ENCODE peak calls at places on chromosomes 5 and 9, in five cellular contexts. Y is GF-D8; G is RWPE1; C is CD8-positive, alpha-beta T cell; T is cerebellar cortex. S is an unnamed sample.

GRCh38 chr9:78566948-78567675 is 270.2 kb downstream of the PSAT1 start:
- DNase-seq in Y (no peak), G (peak; percentile 23), C (no peak), T (no peak), S (no peak)

GRCh38 chr5:54742417-54742889 is 224.9 kb downstream of the SNX18 start:
- DNase-seq in Y (no peak), G (peak; percentile 96), C (no peak), T (no peak), S (no peak)

GRCh38 chr5:119435436-119436132 is 16.7 kb upstream of the HSD17B4 start:
- DNase-seq in Y (peak; percentile 34), G (no peak), C (peak; percentile 50), T (peak; percentile 19), S (peak; percentile 26)

GRCh38 chr9:34592895-34593601 is 3.5 kb upstream of the CNTFR start:
- DNase-seq in Y (no peak), G (no peak), C (no peak), T (peak; percentile 62), S (no peak)

GRCh38 chr9:116318463-116319271 is 165.1 kb downstream of the PAPPA start:
- DNase-seq in Y (no peak), G (no peak), C (no peak), T (no peak), S (no peak)

GRCh38 chr5:81286059-81286617 is 15.2 kb upstream of the ZCCHC9 start:
- DNase-seq in Y (no peak), G (no peak), C (no peak), T (no peak), S (no peak)

GRCh38 chr5:95958308-95959014 is 3.2 kb downstream of the ELL2 start:
- DNase-seq in Y (no peak), G (peak; percentile 73), C (no peak), T (no peak), S (no peak)

GRCh38 chr9:106874657-106875056 is 11.7 kb downstream of the ZNF462 start:
- DNase-seq in Y (no peak), G (no peak), C (no peak), T (no peak), S (no peak)

GRCh38 chr9:99807276-99807852 is 14.3 kb upstream of the NR4A3 start:
- DNase-seq in Y (peak; percentile 12), G (peak; percentile 94), C (no peak), T (peak; percentile 65), S (peak; percentile 52)

GRCh38 chr9:98081477-98082219 is 25.1 kb downstream of the NANS start:
- DNase-seq in Y (no peak), G (peak; percentile 85), C (no peak), T (no peak), S (no peak)

GRCh38 chr9:76200315-76200714 is 193.9 kb downstream of the RFK start:
- DNase-seq in Y (no peak), G (no peak), C (no peak), T (no peak), S (no peak)

GRCh38 chr5:133244242-133244641 is 192.4 kb downstream of the HSPA4 start:
- DNase-seq in Y (no peak), G (no peak), C (no peak), T (no peak), S (peak; percentile 59)

GRCh38 chr9:135010921-135011320 is 76.5 kb upstream of the OLFM1 start:
- DNase-seq in Y (no peak), G (no peak), C (no peak), T (no peak), S (no peak)

GRCh38 chr9:706606-707451 is 134.7 kb upstream of the DMRT1 start:
- DNase-seq in Y (peak; percentile 28), G (no peak), C (no peak), T (peak; percentile 79), S (peak; percentile 36)

GRCh38 chr9:110807956-110808598 is 139.5 kb downstream of the MUSK start:
- DNase-seq in Y (no peak), G (no peak), C (no peak), T (no peak), S (peak; percentile 35)

GRCh38 chr9:94717656-94718225 is 8.8 kb upstream of the AOPEP start:
- DNase-seq in Y (peak; percentile 24), G (no peak), C (no peak), T (no peak), S (no peak)

GRCh38 chr9:109910616-109911568 is 130.9 kb downstream of the PALM2AKAP2 start:
- DNase-seq in Y (no peak), G (peak; percentile 69), C (no peak), T (no peak), S (no peak)

GRCh38 chr5:150649828-150650712 is 9.6 kb downstream of the SYNPO start:
- DNase-seq in Y (no peak), G (no peak), C (no peak), T (no peak), S (no peak)

GRCh38 chr5:178474562-178475184 is 115.5 kb downstream of the COL23A1 start:
- DNase-seq in Y (no peak), G (peak; percentile 42), C (no peak), T (no peak), S (no peak)

GRCh38 chr9:35656841-35657326 is 935 bp downstream of the RMRP start:
- DNase-seq in Y (no peak), G (no peak), C (no peak), T (no peak), S (no peak)

GRCh38 chr9:93533863-93534262 is 42.5 kb upstream of the PHF2 start:
- DNase-seq in Y (no peak), G (no peak), C (no peak), T (no peak), S (no peak)

GRCh38 chr9:94482110-94482509 is 72.8 kb upstream of the PCAT7 start:
- DNase-seq in Y (no peak), G (no peak), C (no peak), T (no peak), S (no peak)

GRCh38 chr9:121619989-121620673 is 31.3 kb upstream of the DAB2IP start:
- DNase-seq in Y (no peak), G (no peak), C (no peak), T (no peak), S (no peak)

GRCh38 chr9:122536138-122536537 is 9.0 kb upstream of the OR1N1 start:
- DNase-seq in Y (no peak), G (no peak), C (no peak), T (no peak), S (no peak)

GRCh38 chr9:130887494-130888144 is 9.0 kb downstream of the QRFP start:
- DNase-seq in Y (no peak), G (no peak), C (no peak), T (no peak), S (no peak)

GRCh38 chr9:11749396-11749795 is 943.8 kb upstream of the TYRP1 start:
- DNase-seq in Y (no peak), G (no peak), C (no peak), T (no peak), S (no peak)

GRCh38 chr5:112240011-112240410 is 179.1 kb downstream of the EPB41L4A start:
- DNase-seq in Y (no peak), G (no peak), C (no peak), T (no peak), S (no peak)

GRCh38 chr5:89421035-89421434 is 538.1 kb upstream of the MEF2C start:
- DNase-seq in Y (no peak), G (peak; percentile 23), C (no peak), T (no peak), S (peak; percentile 12)

GRCh38 chr5:177399903-177400868 is at the start of gene PFN3:
- DNase-seq in Y (no peak), G (no peak), C (no peak), T (no peak), S (no peak)

GRCh38 chr5:90135979-90136378 is 273.6 kb downstream of the CETN3 start:
- DNase-seq in Y (no peak), G (no peak), C (no peak), T (no peak), S (no peak)

GRCh38 chr5:171961117-171961516 is 45.3 kb downstream of the FBXW11 start:
- DNase-seq in Y (peak; percentile 2), G (no peak), C (no peak), T (no peak), S (peak; percentile 41)

GRCh38 chr5:68449380-68449779 is 233.8 kb downstream of the PIK3R1 start:
- DNase-seq in Y (no peak), G (no peak), C (no peak), T (peak; percentile 79), S (no peak)

GRCh38 chr5:72065751-72066255 is 41.5 kb upstream of the MAP1B start:
- DNase-seq in Y (no peak), G (no peak), C (no peak), T (peak; percentile 85), S (no peak)

GRCh38 chr9:95552814-95553546 is 36.2 kb upstream of the PTCH1 start:
- DNase-seq in Y (no peak), G (no peak), C (no peak), T (no peak), S (no peak)

GRCh38 chr5:75588666-75589065 is 22.6 kb upstream of the ANKDD1B start:
- DNase-seq in Y (no peak), G (no peak), C (no peak), T (no peak), S (no peak)

GRCh38 chr5:1793966-1794895 is 5.4 kb downstream of the MRPL36 start:
- DNase-seq in Y (no peak), G (no peak), C (no peak), T (no peak), S (no peak)

GRCh38 chr9:6096821-6097220 is 81.4 kb upstream of the RANBP6 start:
- DNase-seq in Y (no peak), G (no peak), C (no peak), T (no peak), S (no peak)

GRCh38 chr9:121985792-121986494 is 107.2 kb downstream of the TTLL11 start:
- DNase-seq in Y (no peak), G (no peak), C (no peak), T (no peak), S (no peak)

GRCh38 chr9:35619800-35620158 is 1.6 kb upstream of the CD72 start:
- DNase-seq in Y (peak; percentile 96), G (no peak), C (no peak), T (no peak), S (no peak)

GRCh38 chr5:130141689-130142320 is 237.5 kb downstream of the CHSY3 start:
- DNase-seq in Y (no peak), G (peak; percentile 51), C (no peak), T (peak; percentile 5), S (peak; percentile 9)